ENCODE peak calls at places on chromosomes 13 and 19, in four cellular contexts. J, F, Y and Z are unnamed samples. For H3K4me1, the result is how much of the 10 kb centered on the place peaks cover.

GRCh38 chr19:16328824-16329482 is 4.3 kb downstream of the KLF2 start:
- DNase-seq in F (no peak), J (no peak), Y (no peak), Z (no peak)

GRCh38 chr13:107271226-107271625 is 703.3 kb upstream of the ARGLU1 start:
- DNase-seq in F (no peak), J (no peak), Y (no peak), Z (no peak)

GRCh38 chr19:33248954-33249613 is 23.4 kb upstream of the SLC7A10 start:
- DNase-seq in F (no peak), J (no peak), Y (peak), Z (no peak)

GRCh38 chr13:42239644-42240043 is 32.3 kb upstream of the AKAP11 start:
- DNase-seq in F (no peak), Y (no peak), J (no peak), Z (no peak)

GRCh38 chr13:31903072-31903815 is 128.3 kb upstream of the FRY start:
- DNase-seq in F (no peak), Y (no peak), J (no peak), Z (no peak)

GRCh38 chr13:41231786-41232185 is 31.6 kb downstream of the MTRF1 start:
- DNase-seq in F (no peak), J (no peak), Y (no peak), Z (no peak)

GRCh38 chr13:113817860-113818691 is 45.8 kb downstream of the GAS6 start:
- DNase-seq in F (no peak), J (no peak), Y (peak), Z (no peak)

GRCh38 chr13:71499235-71499634 is 367.8 kb downstream of the DACH1 start:
- DNase-seq in J (no peak), F (no peak), Y (no peak), Z (no peak)

GRCh38 chr19:11168568-11168967 is 13.0 kb upstream of the SPC24 start:
- DNase-seq in Y (no peak), J (peak), F (peak), Z (no peak)

GRCh38 chr19:46131485-46132143 is 7.1 kb upstream of the IGFL3 start:
- DNase-seq in J (no peak), F (no peak), Y (no peak), Z (no peak)

GRCh38 chr13:50171585-50172282 is 156.5 kb downstream of the KCNRG start:
- DNase-seq in Y (no peak), F (no peak), J (no peak), Z (no peak)

GRCh38 chr13:32045963-32046785 is 14.6 kb downstream of the FRY start:
- DNase-seq in Y (no peak), J (no peak), F (no peak), Z (no peak)

GRCh38 chr19:38538793-38539528 is 78.8 kb downstream of the MAP4K1 start:
- DNase-seq in F (no peak), Y (no peak), J (no peak), Z (no peak)

GRCh38 chr13:100721885-100722512 is 47.4 kb upstream of the TMTC4 start:
- DNase-seq in F (peak), Y (no peak), J (peak), Z (no peak)

GRCh38 chr13:107554355-107554905 is 660.9 kb downstream of the LIG4 start:
- DNase-seq in F (no peak), J (no peak), Y (no peak), Z (no peak)

GRCh38 chr13:114076329-114076761 is 56.1 kb downstream of the RASA3 start:
- DNase-seq in F (no peak), J (no peak), Y (no peak), Z (peak)

GRCh38 chr13:99063952-99064351 is 86.1 kb upstream of the DOCK9 start:
- DNase-seq in Y (no peak), F (no peak), J (no peak), Z (no peak)

GRCh38 chr13:113934576-113934975 is 39.3 kb downstream of the C13orf46 start:
- DNase-seq in Y (peak), F (no peak), J (no peak), Z (peak)

GRCh38 chr13:73168226-73168992 is 109.6 kb downstream of the KLF5 start:
- DNase-seq in Y (no peak), J (no peak), F (no peak), Z (no peak)

GRCh38 chr19:38529610-38530009 is 88.1 kb downstream of the MAP4K1 start:
- DNase-seq in J (no peak), Y (no peak), F (no peak), Z (no peak)

GRCh38 chr19:14005381-14006084 is 587 bp downstream of the RFX1 start:
- DNase-seq in F (peak), Y (peak), J (no peak), Z (peak)
- TF ChIP-seq POLR2AphosphoS5 in F (peak), Y (peak), J (peak), Z (no peak)

GRCh38 chr13:21079761-21080730 is 18.7 kb upstream of the LATS2 start:
- DNase-seq in J (no peak), Y (no peak), F (no peak), Z (no peak)
- H3K4me1 ChIP-seq in J (under half), Y (under half), F (under half), Z (under half)

GRCh38 chr19:1507763-1508506 is 4.9 kb downstream of the ADAMTSL5 start:
- DNase-seq in F (peak), Y (peak), J (peak), Z (peak)
- TF ChIP-seq POLR2AphosphoS5 in F (peak), Y (peak), J (no peak), Z (peak)

GRCh38 chr13:110329798-110330461 is 22.8 kb downstream of the COL4A2 start:
- DNase-seq in F (no peak), J (no peak), Y (no peak), Z (peak)
- H3K4me1 ChIP-seq in F (under half), J (under half), Y (under half), Z (under half)

GRCh38 chr19:43526884-43527859 is at the start of gene ETHE1:
- DNase-seq in Y (peak), F (no peak), J (no peak), Z (peak)
- TF ChIP-seq POLR2AphosphoS5 in Y (peak), F (peak), J (peak), Z (peak)

DNA sequence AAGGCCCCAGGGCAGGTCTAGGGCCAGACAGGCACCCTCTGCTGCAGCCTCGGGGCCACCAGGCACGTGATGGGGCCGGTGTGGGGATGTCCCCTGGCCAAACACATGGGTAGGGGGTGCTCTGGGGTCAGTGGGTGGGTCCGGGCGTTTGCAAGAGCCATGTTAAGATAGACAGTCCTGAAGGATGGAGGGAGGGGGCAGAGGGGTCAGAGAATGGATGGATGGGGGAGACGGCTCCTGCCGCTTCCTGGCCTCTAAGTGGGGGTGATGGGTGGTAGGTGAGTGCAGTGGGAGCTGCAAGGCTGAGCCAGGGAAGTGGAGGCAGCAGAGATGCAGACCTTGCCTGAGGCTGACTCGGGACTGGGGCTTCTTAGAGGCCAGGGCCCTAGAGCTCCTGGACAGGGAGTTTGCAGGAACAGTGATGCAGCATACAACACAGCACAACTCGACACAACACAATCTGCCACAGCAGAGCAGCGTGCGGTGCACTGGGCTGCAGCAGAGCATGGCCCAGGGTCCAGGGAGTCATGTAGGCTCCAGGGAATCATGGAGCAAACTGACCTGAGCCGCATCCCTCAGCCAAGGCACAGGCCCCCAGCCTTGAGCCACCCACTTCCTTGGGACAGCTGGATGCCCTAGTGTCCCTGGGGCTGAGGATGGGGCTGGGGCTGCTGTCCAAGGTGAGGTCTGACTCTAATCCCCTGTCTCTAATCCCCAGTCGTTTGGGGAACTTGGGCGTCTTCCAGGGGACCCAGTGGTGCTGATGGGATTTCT is 97.5 kb downstream of the SCGB2B2 start:
- DNase-seq in F (no peak), Y (no peak), J (no peak), Z (no peak)
- H3K4me1 ChIP-seq in F (under half), Y (under half), J (under half), Z (under half)

GRCh38 chr19:41548954-41549688 is 26.8 kb upstream of the CEACAM21 start:
- DNase-seq in J (no peak), Y (no peak), F (no peak), Z (no peak)
- TF ChIP-seq POLR2AphosphoS5 in J (no peak), Y (peak), F (no peak), Z (no peak)

DNA sequence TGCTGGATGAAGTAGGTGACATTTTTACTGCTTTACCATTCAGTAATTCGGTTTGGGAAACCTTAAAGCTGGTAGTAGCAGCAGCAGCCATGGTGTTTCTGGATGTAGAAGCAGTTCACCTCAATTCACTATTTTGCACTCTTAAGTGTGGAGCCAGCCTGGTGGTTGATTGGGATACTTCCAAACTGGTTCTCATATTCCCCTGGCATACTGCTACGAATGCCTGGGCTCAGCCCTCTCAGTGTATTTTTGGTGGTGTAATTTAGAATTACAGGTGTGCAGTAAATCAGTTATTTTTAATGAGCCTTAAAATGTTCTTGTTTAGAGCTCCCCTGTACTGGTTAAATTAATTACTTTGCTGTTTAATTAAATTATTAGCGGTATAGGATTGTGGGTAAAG is 12.4 kb downstream of the HNRNPM start:
- DNase-seq in F (no peak), Y (no peak), J (no peak), Z (peak)
- H3K4me1 ChIP-seq in F (under half), Y (half or more), J (half or more), Z (half or more)